ENCODE peak calls at places on chromosomes 13 and 19, in six cellular contexts. X is heart left ventricle; P is HepG2; D is HCT116; A is adrenal gland; M is effector memory CD4-positive, alpha-beta T cell. Z is an unnamed sample.

GRCh38 chr13:47896546-47896945 is 104.5 kb downstream of the SUCLA2 start:
- DNase-seq in X (no peak), D (no peak), M (no peak), P (no peak), A (peak), Z (no peak)

GRCh38 chr19:42311612-42312160 is 1.4 kb upstream of the TMEM145 start:
- DNase-seq in X (no peak), A (no peak), D (no peak), M (no peak), P (no peak), Z (no peak)

GRCh38 chr19:17737690-17738153 is 13.6 kb upstream of the FCHO1 start:
- DNase-seq in P (no peak), X (no peak), A (no peak), D (no peak), M (no peak), Z (no peak)

GRCh38 chr13:35936579-35936978 is 194.6 kb downstream of the DCLK1 start:
- DNase-seq in A (no peak), M (no peak), D (no peak), P (no peak), X (no peak), Z (no peak)

GRCh38 chr19:53537523-53538377 is at the start of gene ZNF331:
- DNase-seq in X (peak), P (peak), M (peak), A (peak), D (no peak), Z (peak)

GRCh38 chr13:105272660-105273631 is 1262.5 kb downstream of the EFNB2 start:
- DNase-seq in D (no peak), X (no peak), P (no peak), A (no peak), M (no peak), Z (no peak)

GRCh38 chr13:46495647-46496046 is 57.3 kb upstream of the LRCH1 start:
- DNase-seq in A (no peak), M (no peak), X (no peak), P (no peak), D (no peak), Z (no peak)

GRCh38 chr19:29587518-29587986 is 18.5 kb upstream of the POP4 start:
- DNase-seq in A (no peak), M (peak), D (no peak), P (no peak), X (no peak), Z (no peak)

GRCh38 chr13:25541434-25542123 is 169.8 kb downstream of the ATP8A2 start:
- DNase-seq in M (no peak), X (no peak), A (no peak), P (no peak), D (no peak), Z (no peak)

GRCh38 chr19:55255618-55256423 is 3.0 kb downstream of the PPP6R1 start:
- DNase-seq in D (no peak), P (peak), A (no peak), M (no peak), X (no peak), Z (no peak)

GRCh38 chr19:49256691-49257090 is 68.3 kb downstream of the SLC6A16 start:
- DNase-seq in M (no peak), D (no peak), X (no peak), A (no peak), P (no peak), Z (no peak)

GRCh38 chr13:51826606-51827005 is 18.4 kb downstream of the TMEM272 start:
- DNase-seq in A (peak), X (peak), M (no peak), D (no peak), P (no peak), Z (no peak)

GRCh38 chr19:48491793-48492123 is 19.9 kb downstream of the LMTK3 start:
- DNase-seq in P (no peak), M (no peak), X (peak), A (no peak), D (no peak), Z (no peak)

DNA sequence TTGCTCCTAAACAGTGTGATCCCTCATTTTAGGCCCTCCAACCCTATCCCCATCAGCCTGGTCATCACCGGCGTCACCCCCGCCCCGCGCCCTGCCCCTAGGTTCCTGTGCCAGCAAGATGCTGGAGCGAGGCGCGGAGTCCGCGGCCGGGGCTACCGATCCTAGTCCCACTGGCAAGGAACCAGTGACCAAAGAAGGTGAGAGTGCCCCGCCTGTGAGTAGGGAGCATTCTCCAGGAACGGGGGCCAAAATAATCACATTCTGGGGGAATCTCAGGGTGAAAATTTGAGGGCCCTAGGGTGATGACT is 1.3 kb downstream of the ZNF575 start:
- DNase-seq in M (no peak), D (no peak), A (no peak), P (no peak), X (no peak), Z (no peak)
- H3K27ac ChIP-seq in M (peak), D (peak), A (peak), P (no peak), X (peak), Z (peak)

DNA sequence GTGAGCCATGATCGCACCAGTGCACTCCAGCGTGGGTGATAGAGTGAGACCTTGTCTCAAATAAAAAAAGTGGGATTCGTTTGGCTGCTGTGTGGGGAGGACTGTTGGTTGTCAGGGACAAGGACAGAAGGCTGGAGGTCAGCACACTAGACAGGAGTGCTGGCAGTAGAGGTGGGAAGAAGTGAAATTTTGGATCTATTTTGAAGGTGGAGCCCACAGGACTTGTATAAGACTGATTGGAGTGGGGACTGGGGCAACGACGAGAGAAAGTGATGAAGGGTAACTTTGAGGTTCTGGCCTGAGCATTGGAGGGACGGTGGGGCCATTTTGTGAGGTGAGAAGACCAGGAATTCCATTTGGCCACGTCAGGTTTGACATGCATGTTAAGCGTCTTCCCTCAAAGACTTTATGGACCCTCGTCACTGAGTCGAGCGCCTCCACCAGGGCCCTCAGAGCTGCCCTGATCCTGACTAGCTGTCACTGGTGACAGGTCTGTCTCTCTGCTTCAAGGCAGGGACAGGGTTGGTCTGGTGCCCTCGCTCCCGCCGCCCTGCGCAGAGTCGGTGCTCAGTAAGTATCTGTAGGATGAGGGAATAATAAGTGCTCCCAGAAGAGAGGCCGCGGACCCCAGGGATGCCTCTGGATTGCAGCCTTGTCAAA is 673 bp downstream of the CTU1 start:
- DNase-seq in D (peak), M (no peak), A (no peak), X (no peak), P (peak), Z (no peak)
- H3K27ac ChIP-seq in D (peak), M (peak), A (peak), X (peak), P (peak), Z (no peak)

GRCh38 chr13:87554045-87554444 is 117.1 kb upstream of the SLITRK5 start:
- DNase-seq in X (no peak), D (no peak), M (no peak), P (no peak), A (no peak), Z (no peak)

GRCh38 chr13:87553142-87553541 is 118.0 kb upstream of the SLITRK5 start:
- DNase-seq in A (no peak), M (no peak), P (peak), D (no peak), X (no peak), Z (no peak)

DNA sequence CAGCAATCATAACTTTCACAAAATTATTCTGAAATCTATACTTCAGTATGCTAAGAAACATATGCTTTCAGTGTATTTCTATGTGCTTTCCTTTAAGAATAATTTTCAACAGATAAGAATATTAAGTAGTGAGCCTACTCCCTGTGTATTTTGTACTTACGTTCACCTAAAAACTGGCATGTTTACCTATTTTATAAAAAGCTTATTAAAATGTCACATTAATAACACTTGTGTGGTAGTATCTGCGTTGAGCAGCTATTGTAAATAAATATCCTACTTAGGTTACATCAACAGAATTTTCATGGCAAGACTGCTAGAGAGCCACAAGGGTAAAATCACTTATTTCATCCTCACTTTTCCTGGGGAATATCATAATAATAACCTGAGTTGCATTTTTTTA is 113.4 kb upstream of the SLITRK5 start:
- DNase-seq in A (no peak), M (no peak), X (no peak), P (no peak), D (no peak), Z (no peak)
- H3K27ac ChIP-seq in A (no peak), M (no peak), X (no peak), P (no peak), D (no peak), Z (no peak)

DNA sequence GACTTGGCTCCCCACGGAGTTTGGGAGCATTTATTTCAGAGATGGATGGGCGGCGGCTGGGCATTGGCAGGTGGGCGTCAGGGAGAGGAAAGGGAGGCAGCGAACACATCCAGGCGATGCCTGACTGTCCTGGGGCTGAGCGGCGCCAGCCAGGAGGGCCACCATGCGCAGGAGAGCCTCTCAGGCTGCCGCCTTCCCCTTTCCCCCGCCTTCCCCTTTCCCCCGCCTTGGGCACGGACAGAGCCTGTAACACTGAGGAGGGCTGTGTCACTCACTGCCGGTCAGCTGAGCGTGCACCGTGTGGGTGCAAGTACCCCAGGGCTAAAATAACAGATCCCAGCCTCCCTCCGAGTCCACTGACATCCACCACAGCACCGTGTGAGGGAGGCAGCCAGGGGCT is 11.4 kb downstream of the MCF2L start:
- DNase-seq in D (no peak), A (no peak), X (no peak), P (no peak), M (no peak), Z (no peak)
- H3K27ac ChIP-seq in D (no peak), A (no peak), X (peak), P (no peak), M (no peak), Z (peak)

GRCh38 chr19:3407556-3408516 is 41.5 kb downstream of the NFIC start:
- DNase-seq in X (peak), M (no peak), P (peak), D (no peak), A (peak), Z (peak)

GRCh38 chr19:3411636-3412035 is 45.3 kb downstream of the NFIC start:
- DNase-seq in X (no peak), D (no peak), M (no peak), A (no peak), P (peak), Z (no peak)

GRCh38 chr19:3409346-3410064 is 43.1 kb downstream of the NFIC start:
- DNase-seq in D (no peak), X (peak), P (peak), M (no peak), A (peak), Z (no peak)

GRCh38 chr19:3406571-3407111 is 40.3 kb downstream of the NFIC start:
- DNase-seq in D (no peak), X (no peak), P (no peak), M (no peak), A (no peak), Z (no peak)

DNA sequence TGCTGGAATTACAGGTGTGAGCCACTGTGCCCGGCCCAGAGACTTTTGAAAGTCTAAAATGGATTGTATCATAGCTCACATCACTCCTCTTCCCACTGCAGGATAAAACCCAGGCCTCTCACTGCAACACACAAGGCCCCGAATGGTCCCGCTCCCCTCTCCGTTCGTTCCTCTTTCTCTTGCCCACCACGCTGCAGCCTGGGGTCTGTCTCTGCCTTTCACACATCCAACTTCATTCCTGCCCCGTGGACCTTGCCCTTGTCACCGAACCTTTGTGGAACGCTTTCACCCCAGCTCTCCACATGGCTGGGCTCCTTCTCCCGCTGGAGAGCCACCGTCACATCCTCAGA is 42.6 kb downstream of the NFIC start:
- DNase-seq in D (no peak), P (no peak), A (no peak), X (no peak), M (no peak), Z (no peak)
- H3K27ac ChIP-seq in D (no peak), P (peak), A (peak), X (peak), M (no peak), Z (no peak)

DNA sequence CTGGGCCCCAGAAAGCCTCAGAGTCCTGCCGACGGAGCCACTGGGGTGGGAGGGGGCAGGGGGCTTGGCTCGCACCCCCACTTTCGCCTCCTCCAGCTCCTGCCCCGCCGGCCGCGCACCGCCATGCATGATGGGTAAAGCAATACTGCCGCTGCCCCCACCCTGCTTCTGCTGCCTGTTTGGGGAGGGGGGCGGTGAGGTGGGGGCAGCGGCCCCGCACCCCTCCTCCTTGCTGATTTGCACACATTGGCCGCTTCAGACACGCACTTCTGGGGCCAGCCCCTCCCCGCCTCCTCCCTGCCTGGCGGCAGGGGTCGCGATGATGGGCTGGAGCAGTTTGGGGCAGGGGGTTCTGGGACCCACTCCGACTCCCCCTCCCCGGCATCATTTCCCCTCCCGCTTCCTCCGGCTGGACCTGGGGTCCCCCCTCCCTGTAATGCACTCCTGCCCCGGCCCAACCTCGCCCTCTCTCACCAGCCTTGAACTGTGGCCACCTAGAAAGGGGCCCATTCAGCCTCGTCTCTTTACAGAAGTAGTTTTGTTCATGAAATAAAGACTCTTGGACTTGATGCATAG is 1.6 kb upstream of the HPN start:
- DNase-seq in P (peak), X (no peak), D (no peak), A (no peak), M (no peak), Z (no peak)
- H3K27ac ChIP-seq in P (peak), X (peak), D (no peak), A (peak), M (no peak), Z (no peak)

Z was measured in caudate nucleus.